ENCODE peak calls at places on chromosome 13, in ten cellular contexts. S is midbrain; H is left kidney; G is amygdala; C is ureter; U is epithelial cell of prostate; Z is GM12865; D is activated CD8-positive, alpha-beta memory T cell treated with anti-CD3 and anti-CD28 coated beads, Interleukin-2, amount 50 U/mL, for 48 hours; A is pons; N is substantia nigra. M is an unnamed sample.

GRCh38 chr13:110590577-110590976 is 24.8 kb upstream of the NAXD start:
- DNase-seq in N (no peak), Z (no peak), H (peak; percentile 61), A (no peak), G (no peak), S (no peak), D (no peak), U (no peak), C (no peak), M (no peak)

GRCh38 chr13:62760724-62761123 is 1345.1 kb upstream of the PCDH20 start:
- DNase-seq in U (no peak), N (no peak), H (no peak), C (no peak), Z (no peak), D (no peak), A (no peak), G (no peak), S (no peak), M (no peak)

GRCh38 chr13:37669845-37670244 is 71.3 kb upstream of the POSTN start:
- DNase-seq in G (no peak), N (no peak), C (no peak), Z (no peak), S (no peak), A (no peak), U (no peak), D (no peak), H (no peak), M (no peak)

GRCh38 chr13:51832471-51833152 is 12.4 kb downstream of the TMEM272 start:
- DNase-seq in H (no peak), C (peak; percentile 48), D (no peak), Z (peak; percentile 55), A (peak; percentile 39), S (peak; percentile 22), U (no peak), G (no peak), N (no peak), M (peak; percentile 20)

GRCh38 chr13:43766766-43767165 is 20.0 kb downstream of the ENOX1 start:
- DNase-seq in C (no peak), U (no peak), D (no peak), Z (no peak), S (no peak), G (no peak), A (no peak), N (no peak), H (no peak), M (no peak)

GRCh38 chr13:111958612-111959395 is 108.1 kb upstream of the SOX1 start:
- DNase-seq in N (no peak), Z (no peak), G (no peak), U (no peak), C (no peak), S (no peak), H (no peak), D (no peak), A (no peak), M (no peak)

GRCh38 chr13:40666905-40667621 is 622 bp upstream of the FOXO1 start:
- DNase-seq in H (peak; percentile 83), A (peak; percentile 20), G (peak; percentile 61), U (no peak), N (peak; percentile 80), Z (no peak), C (peak; percentile 52), S (peak; percentile 43), D (peak; percentile 71), M (no peak)

GRCh38 chr13:94662274-94662945 is 49.9 kb downstream of the SOX21 start:
- DNase-seq in N (no peak), G (no peak), D (no peak), U (no peak), A (no peak), H (peak; percentile 18), Z (no peak), S (no peak), C (no peak), M (no peak)

GRCh38 chr13:49554387-49554786 is 31.0 kb downstream of the RCBTB1 start:
- DNase-seq in G (no peak), Z (no peak), N (no peak), C (no peak), U (no peak), H (no peak), S (no peak), A (no peak), D (no peak), M (no peak)

GRCh38 chr13:49125964-49126363 is 94.2 kb upstream of the MLNR start:
- DNase-seq in A (no peak), N (no peak), H (no peak), S (no peak), U (no peak), G (no peak), C (no peak), Z (no peak), D (no peak), M (no peak)

GRCh38 chr13:99327761-99328160 is 20.6 kb upstream of the GPR183 start:
- DNase-seq in Z (no peak), H (no peak), U (no peak), A (no peak), G (no peak), S (no peak), N (no peak), C (no peak), D (no peak), M (no peak)

GRCh38 chr13:20064128-20064527 is 96.7 kb downstream of the GJA3 start:
- DNase-seq in G (no peak), H (no peak), Z (no peak), N (no peak), U (no peak), S (no peak), A (no peak), C (no peak), D (no peak), M (no peak)

GRCh38 chr13:79398915-79399314 is 7.1 kb downstream of the RBM26 start:
- DNase-seq in D (no peak), G (no peak), U (no peak), S (no peak), N (no peak), C (no peak), Z (no peak), A (no peak), H (no peak), M (no peak)

GRCh38 chr13:111429064-111429558 is 108.7 kb downstream of the TEX29 start:
- DNase-seq in D (no peak), S (peak; percentile 41), G (no peak), A (peak; percentile 60), N (no peak), U (no peak), H (peak; percentile 80), C (no peak), Z (peak; percentile 29), M (no peak)

GRCh38 chr13:114118086-114118762 is 14.2 kb downstream of the RASA3 start:
- DNase-seq in N (no peak), A (no peak), S (no peak), U (no peak), H (no peak), C (no peak), D (no peak), Z (no peak), G (no peak), M (no peak)

GRCh38 chr13:51147732-51148131 is 36.7 kb upstream of the C13orf42 start:
- DNase-seq in G (no peak), U (no peak), C (no peak), Z (no peak), A (no peak), S (no peak), H (no peak), D (no peak), N (no peak), M (no peak)

GRCh38 chr13:50170447-50171037 is 155.3 kb downstream of the KCNRG start:
- DNase-seq in Z (no peak), S (no peak), N (no peak), U (no peak), C (no peak), D (no peak), A (no peak), G (no peak), H (no peak), M (no peak)

GRCh38 chr13:86788624-86789023 is 882.5 kb upstream of the SLITRK5 start:
- DNase-seq in G (no peak), D (no peak), Z (no peak), S (no peak), A (peak; percentile 50), H (no peak), N (no peak), U (no peak), C (no peak), M (no peak)

GRCh38 chr13:60583196-60583908 is 186.3 kb downstream of the TDRD3 start:
- DNase-seq in U (no peak), D (no peak), H (no peak), Z (no peak), G (no peak), N (no peak), S (no peak), C (no peak), A (no peak), M (no peak)

GRCh38 chr13:46553886-46554855 is 1.2 kb downstream of the LRCH1 start:
- DNase-seq in C (peak; percentile 75), Z (peak; percentile 87), U (no peak), S (peak; percentile 22), H (peak; percentile 89), D (peak; percentile 83), N (peak; percentile 12), A (peak; percentile 62), G (peak; percentile 5), M (peak; percentile 54)

GRCh38 chr13:99614465-99614885 is 113.2 kb downstream of the TM9SF2 start:
- DNase-seq in Z (peak; percentile 60), C (no peak), H (peak; percentile 68), S (no peak), G (no peak), A (peak; percentile 20), D (no peak), U (peak; percentile 59), N (no peak), M (no peak)

GRCh38 chr13:77002590-77003190 is 10.8 kb downstream of the CLN5 start:
- DNase-seq in S (peak; percentile 24), Z (peak; percentile 21), G (no peak), U (no peak), C (no peak), N (no peak), H (peak; percentile 59), D (no peak), A (peak; percentile 43), M (no peak)

GRCh38 chr13:20960663-20961309 is 58.2 kb upstream of the XPO4 start:
- DNase-seq in A (no peak), G (no peak), Z (no peak), U (no peak), N (no peak), C (no peak), H (no peak), S (no peak), D (no peak), M (no peak)

M was measured in posterior cingulate gyrus.